ENCODE peak calls at places on chromosomes 11 and 22, in seven cellular contexts. One of them, this sample, is unnamed.

GRCh38 chr11:130940706-130941105 is 24.4 kb upstream of the SNX19 start:
- DNase-seq in stimulated activated CD8-positive, alpha-beta memory T cell treated with anti-CD3 and anti-CD28 coated beads, Interleukin-15, amount 100 ng/mL, for 24 hours: no peak
- DNase-seq in anterior cingulate cortex: no peak
- DNase-seq in skeletal muscle cell: no peak
- DNase-seq in NB4: no peak
- DNase-seq in CD8-positive, alpha-beta memory T cell: no peak
- DNase-seq in GM19239: no peak
- DNase-seq in this sample: no peak

GRCh38 chr22:46854125-46854870 is 91.8 kb downstream of the TBC1D22A start:
- DNase-seq in stimulated activated CD8-positive, alpha-beta memory T cell treated with anti-CD3 and anti-CD28 coated beads, Interleukin-15, amount 100 ng/mL, for 24 hours: no peak
- DNase-seq in anterior cingulate cortex: no peak
- DNase-seq in skeletal muscle cell: no peak
- DNase-seq in NB4: peak; percentile 76
- DNase-seq in CD8-positive, alpha-beta memory T cell: no peak
- DNase-seq in GM19239: no peak
- DNase-seq in this sample: no peak

GRCh38 chr11:122344281-122344680 is 228.3 kb upstream of the BLID start:
- DNase-seq in stimulated activated CD8-positive, alpha-beta memory T cell treated with anti-CD3 and anti-CD28 coated beads, Interleukin-15, amount 100 ng/mL, for 24 hours: no peak
- DNase-seq in anterior cingulate cortex: no peak
- DNase-seq in skeletal muscle cell: peak; percentile 46
- DNase-seq in NB4: no peak
- DNase-seq in CD8-positive, alpha-beta memory T cell: no peak
- DNase-seq in GM19239: no peak
- DNase-seq in this sample: no peak

GRCh38 chr11:45722144-45722543 is 56.7 kb upstream of the CHST1 start:
- DNase-seq in stimulated activated CD8-positive, alpha-beta memory T cell treated with anti-CD3 and anti-CD28 coated beads, Interleukin-15, amount 100 ng/mL, for 24 hours: no peak
- DNase-seq in anterior cingulate cortex: no peak
- DNase-seq in skeletal muscle cell: no peak
- DNase-seq in NB4: no peak
- DNase-seq in CD8-positive, alpha-beta memory T cell: no peak
- DNase-seq in GM19239: no peak
- DNase-seq in this sample: no peak

GRCh38 chr11:119205080-119205479 is 1.1 kb upstream of the CBL start:
- DNase-seq in stimulated activated CD8-positive, alpha-beta memory T cell treated with anti-CD3 and anti-CD28 coated beads, Interleukin-15, amount 100 ng/mL, for 24 hours: no peak
- DNase-seq in anterior cingulate cortex: no peak
- DNase-seq in skeletal muscle cell: no peak
- DNase-seq in NB4: peak; percentile 78
- DNase-seq in CD8-positive, alpha-beta memory T cell: no peak
- DNase-seq in GM19239: no peak
- DNase-seq in this sample: no peak

GRCh38 chr11:1782831-1783724 is 19.4 kb upstream of the CTSD start:
- DNase-seq in stimulated activated CD8-positive, alpha-beta memory T cell treated with anti-CD3 and anti-CD28 coated beads, Interleukin-15, amount 100 ng/mL, for 24 hours: no peak
- DNase-seq in anterior cingulate cortex: no peak
- DNase-seq in skeletal muscle cell: no peak
- DNase-seq in NB4: peak; percentile 63
- DNase-seq in CD8-positive, alpha-beta memory T cell: no peak
- DNase-seq in GM19239: no peak
- DNase-seq in this sample: no peak

GRCh38 chr22:27879923-27880322 is 39.1 kb downstream of the PITPNB start:
- DNase-seq in stimulated activated CD8-positive, alpha-beta memory T cell treated with anti-CD3 and anti-CD28 coated beads, Interleukin-15, amount 100 ng/mL, for 24 hours: no peak
- DNase-seq in anterior cingulate cortex: no peak
- DNase-seq in skeletal muscle cell: no peak
- DNase-seq in NB4: peak; percentile 50
- DNase-seq in CD8-positive, alpha-beta memory T cell: no peak
- DNase-seq in GM19239: no peak
- DNase-seq in this sample: no peak

GRCh38 chr22:49676783-49677494 is 150.7 kb downstream of the BRD1 start:
- DNase-seq in stimulated activated CD8-positive, alpha-beta memory T cell treated with anti-CD3 and anti-CD28 coated beads, Interleukin-15, amount 100 ng/mL, for 24 hours: no peak
- DNase-seq in anterior cingulate cortex: no peak
- DNase-seq in skeletal muscle cell: no peak
- DNase-seq in NB4: no peak
- DNase-seq in CD8-positive, alpha-beta memory T cell: no peak
- DNase-seq in GM19239: no peak
- DNase-seq in this sample: peak; percentile 28

GRCh38 chr11:394034-394857 is at the start of gene PKP3:
- DNase-seq in stimulated activated CD8-positive, alpha-beta memory T cell treated with anti-CD3 and anti-CD28 coated beads, Interleukin-15, amount 100 ng/mL, for 24 hours: no peak
- DNase-seq in anterior cingulate cortex: no peak
- DNase-seq in skeletal muscle cell: no peak
- DNase-seq in NB4: no peak
- DNase-seq in CD8-positive, alpha-beta memory T cell: no peak
- DNase-seq in GM19239: no peak
- DNase-seq in this sample: peak; percentile 67

GRCh38 chr22:20644071-20644642 is 129.8 kb upstream of the SERPIND1 start:
- DNase-seq in stimulated activated CD8-positive, alpha-beta memory T cell treated with anti-CD3 and anti-CD28 coated beads, Interleukin-15, amount 100 ng/mL, for 24 hours: no peak
- DNase-seq in anterior cingulate cortex: no peak
- DNase-seq in skeletal muscle cell: no peak
- DNase-seq in NB4: no peak
- DNase-seq in CD8-positive, alpha-beta memory T cell: no peak
- DNase-seq in GM19239: no peak
- DNase-seq in this sample: no peak

GRCh38 chr11:33753304-33753703 is 17.1 kb upstream of the CD59 start:
- DNase-seq in stimulated activated CD8-positive, alpha-beta memory T cell treated with anti-CD3 and anti-CD28 coated beads, Interleukin-15, amount 100 ng/mL, for 24 hours: no peak
- DNase-seq in anterior cingulate cortex: no peak
- DNase-seq in skeletal muscle cell: peak; percentile 58
- DNase-seq in NB4: no peak
- DNase-seq in CD8-positive, alpha-beta memory T cell: no peak
- DNase-seq in GM19239: no peak
- DNase-seq in this sample: no peak

GRCh38 chr11:132782102-132782501 is 750.2 kb downstream of the OPCML start:
- DNase-seq in stimulated activated CD8-positive, alpha-beta memory T cell treated with anti-CD3 and anti-CD28 coated beads, Interleukin-15, amount 100 ng/mL, for 24 hours: no peak
- DNase-seq in anterior cingulate cortex: no peak
- DNase-seq in skeletal muscle cell: no peak
- DNase-seq in NB4: no peak
- DNase-seq in CD8-positive, alpha-beta memory T cell: no peak
- DNase-seq in GM19239: no peak
- DNase-seq in this sample: no peak

GRCh38 chr11:46353706-46354105 is 6.4 kb downstream of the DGKZ start:
- DNase-seq in stimulated activated CD8-positive, alpha-beta memory T cell treated with anti-CD3 and anti-CD28 coated beads, Interleukin-15, amount 100 ng/mL, for 24 hours: no peak
- DNase-seq in anterior cingulate cortex: peak; percentile 67
- DNase-seq in skeletal muscle cell: no peak
- DNase-seq in NB4: peak; percentile 55
- DNase-seq in CD8-positive, alpha-beta memory T cell: no peak
- DNase-seq in GM19239: no peak
- DNase-seq in this sample: no peak

GRCh38 chr22:42379961-42380537 is 52.2 kb downstream of the NFAM1 start:
- DNase-seq in stimulated activated CD8-positive, alpha-beta memory T cell treated with anti-CD3 and anti-CD28 coated beads, Interleukin-15, amount 100 ng/mL, for 24 hours: no peak
- DNase-seq in anterior cingulate cortex: no peak
- DNase-seq in skeletal muscle cell: no peak
- DNase-seq in NB4: no peak
- DNase-seq in CD8-positive, alpha-beta memory T cell: no peak
- DNase-seq in GM19239: no peak
- DNase-seq in this sample: no peak

GRCh38 chr22:17633217-17633997 is 4.9 kb upstream of the ATP6V1E1 start:
- DNase-seq in stimulated activated CD8-positive, alpha-beta memory T cell treated with anti-CD3 and anti-CD28 coated beads, Interleukin-15, amount 100 ng/mL, for 24 hours: no peak
- DNase-seq in anterior cingulate cortex: no peak
- DNase-seq in skeletal muscle cell: no peak
- DNase-seq in NB4: no peak
- DNase-seq in CD8-positive, alpha-beta memory T cell: no peak
- DNase-seq in GM19239: no peak
- DNase-seq in this sample: no peak

GRCh38 chr11:46930089-46930488 is 6.5 kb upstream of the CSTPP1 start:
- DNase-seq in stimulated activated CD8-positive, alpha-beta memory T cell treated with anti-CD3 and anti-CD28 coated beads, Interleukin-15, amount 100 ng/mL, for 24 hours: no peak
- DNase-seq in anterior cingulate cortex: no peak
- DNase-seq in skeletal muscle cell: no peak
- DNase-seq in NB4: peak; percentile 56
- DNase-seq in CD8-positive, alpha-beta memory T cell: no peak
- DNase-seq in GM19239: no peak
- DNase-seq in this sample: no peak

GRCh38 chr11:123116486-123116885 is 54.5 kb upstream of the HSPA8 start:
- DNase-seq in stimulated activated CD8-positive, alpha-beta memory T cell treated with anti-CD3 and anti-CD28 coated beads, Interleukin-15, amount 100 ng/mL, for 24 hours: no peak
- DNase-seq in anterior cingulate cortex: no peak
- DNase-seq in skeletal muscle cell: no peak
- DNase-seq in NB4: no peak
- DNase-seq in CD8-positive, alpha-beta memory T cell: no peak
- DNase-seq in GM19239: no peak
- DNase-seq in this sample: no peak

GRCh38 chr22:28542980-28543621 is 136.5 kb downstream of the TTC28 start:
- DNase-seq in stimulated activated CD8-positive, alpha-beta memory T cell treated with anti-CD3 and anti-CD28 coated beads, Interleukin-15, amount 100 ng/mL, for 24 hours: no peak
- DNase-seq in anterior cingulate cortex: no peak
- DNase-seq in skeletal muscle cell: no peak
- DNase-seq in NB4: no peak
- DNase-seq in CD8-positive, alpha-beta memory T cell: no peak
- DNase-seq in GM19239: no peak
- DNase-seq in this sample: no peak

GRCh38 chr11:26620282-26621045 is 48.4 kb upstream of the MUC15 start:
- DNase-seq in stimulated activated CD8-positive, alpha-beta memory T cell treated with anti-CD3 and anti-CD28 coated beads, Interleukin-15, amount 100 ng/mL, for 24 hours: no peak
- DNase-seq in anterior cingulate cortex: no peak
- DNase-seq in skeletal muscle cell: no peak
- DNase-seq in NB4: no peak
- DNase-seq in CD8-positive, alpha-beta memory T cell: no peak
- DNase-seq in GM19239: no peak
- DNase-seq in this sample: no peak

GRCh38 chr11:64759722-64760719 is at the start of gene PYGM:
- DNase-seq in stimulated activated CD8-positive, alpha-beta memory T cell treated with anti-CD3 and anti-CD28 coated beads, Interleukin-15, amount 100 ng/mL, for 24 hours: no peak
- DNase-seq in anterior cingulate cortex: peak; percentile 50
- DNase-seq in skeletal muscle cell: peak; percentile 37
- DNase-seq in NB4: peak; percentile 73
- DNase-seq in CD8-positive, alpha-beta memory T cell: no peak
- DNase-seq in GM19239: no peak
- DNase-seq in this sample: no peak

GRCh38 chr22:19117111-19117512 is 5.1 kb downstream of the DGCR2 start:
- DNase-seq in stimulated activated CD8-positive, alpha-beta memory T cell treated with anti-CD3 and anti-CD28 coated beads, Interleukin-15, amount 100 ng/mL, for 24 hours: no peak
- DNase-seq in anterior cingulate cortex: no peak
- DNase-seq in skeletal muscle cell: no peak
- DNase-seq in NB4: no peak
- DNase-seq in CD8-positive, alpha-beta memory T cell: no peak
- DNase-seq in GM19239: no peak
- DNase-seq in this sample: no peak

GRCh38 chr11:115944596-115944995 is 440.4 kb upstream of the CADM1 start:
- DNase-seq in stimulated activated CD8-positive, alpha-beta memory T cell treated with anti-CD3 and anti-CD28 coated beads, Interleukin-15, amount 100 ng/mL, for 24 hours: no peak
- DNase-seq in anterior cingulate cortex: no peak
- DNase-seq in skeletal muscle cell: no peak
- DNase-seq in NB4: peak; percentile 7
- DNase-seq in CD8-positive, alpha-beta memory T cell: no peak
- DNase-seq in GM19239: no peak
- DNase-seq in this sample: no peak

GRCh38 chr11:1041936-1042608 is 5.6 kb upstream of the MUC6 start:
- DNase-seq in stimulated activated CD8-positive, alpha-beta memory T cell treated with anti-CD3 and anti-CD28 coated beads, Interleukin-15, amount 100 ng/mL, for 24 hours: no peak
- DNase-seq in anterior cingulate cortex: no peak
- DNase-seq in skeletal muscle cell: no peak
- DNase-seq in NB4: no peak
- DNase-seq in CD8-positive, alpha-beta memory T cell: no peak
- DNase-seq in GM19239: no peak
- DNase-seq in this sample: no peak

GRCh38 chr11:110883266-110883665 is 171.0 kb upstream of the ARHGAP20 start:
- DNase-seq in stimulated activated CD8-positive, alpha-beta memory T cell treated with anti-CD3 and anti-CD28 coated beads, Interleukin-15, amount 100 ng/mL, for 24 hours: no peak
- DNase-seq in anterior cingulate cortex: no peak
- DNase-seq in skeletal muscle cell: no peak
- DNase-seq in NB4: no peak
- DNase-seq in CD8-positive, alpha-beta memory T cell: no peak
- DNase-seq in GM19239: no peak
- DNase-seq in this sample: no peak

GRCh38 chr22:48800036-48800885 is 1027.4 kb downstream of the BRD1 start:
- DNase-seq in stimulated activated CD8-positive, alpha-beta memory T cell treated with anti-CD3 and anti-CD28 coated beads, Interleukin-15, amount 100 ng/mL, for 24 hours: no peak
- DNase-seq in anterior cingulate cortex: no peak
- DNase-seq in skeletal muscle cell: no peak
- DNase-seq in NB4: no peak
- DNase-seq in CD8-positive, alpha-beta memory T cell: no peak
- DNase-seq in GM19239: no peak
- DNase-seq in this sample: no peak

GRCh38 chr11:134519788-134520187 is 107.7 kb upstream of the B3GAT1 start:
- DNase-seq in stimulated activated CD8-positive, alpha-beta memory T cell treated with anti-CD3 and anti-CD28 coated beads, Interleukin-15, amount 100 ng/mL, for 24 hours: no peak
- DNase-seq in anterior cingulate cortex: no peak
- DNase-seq in skeletal muscle cell: no peak
- DNase-seq in NB4: no peak
- DNase-seq in CD8-positive, alpha-beta memory T cell: no peak
- DNase-seq in GM19239: no peak
- DNase-seq in this sample: no peak

GRCh38 chr11:12682730-12683500 is 8.7 kb downstream of the TEAD1 start:
- DNase-seq in stimulated activated CD8-positive, alpha-beta memory T cell treated with anti-CD3 and anti-CD28 coated beads, Interleukin-15, amount 100 ng/mL, for 24 hours: no peak
- DNase-seq in anterior cingulate cortex: no peak
- DNase-seq in skeletal muscle cell: no peak
- DNase-seq in NB4: no peak
- DNase-seq in CD8-positive, alpha-beta memory T cell: no peak
- DNase-seq in GM19239: no peak
- DNase-seq in this sample: no peak

GRCh38 chr11:113546757-113547507 is 71.7 kb upstream of the DRD2 start:
- DNase-seq in stimulated activated CD8-positive, alpha-beta memory T cell treated with anti-CD3 and anti-CD28 coated beads, Interleukin-15, amount 100 ng/mL, for 24 hours: no peak
- DNase-seq in anterior cingulate cortex: no peak
- DNase-seq in skeletal muscle cell: no peak
- DNase-seq in NB4: no peak
- DNase-seq in CD8-positive, alpha-beta memory T cell: no peak
- DNase-seq in GM19239: no peak
- DNase-seq in this sample: no peak

This sample was measured in mesothelial cell of epicardium.